ENCODE peak calls at places on chromosomes 2 and 18, in five cellular contexts. D is GM13977; U is keratinocyte; F is psoas muscle; N is CD8-positive, alpha-beta T cell. P is an unnamed sample.

GRCh38 chr2:191661099-191661681 is 16.7 kb upstream of the NABP1 start:
- DNase-seq in D (no peak), U (no peak), F (no peak), N (no peak), P (no peak)

GRCh38 chr2:190106783-190107182 is 44.3 kb upstream of the MSTN start:
- DNase-seq in D (no peak), U (no peak), F (no peak), N (no peak), P (no peak)

GRCh38 chr2:223324402-223324801 is 272.4 kb downstream of the KCNE4 start:
- DNase-seq in D (no peak), U (no peak), F (no peak), N (no peak), P (no peak)

GRCh38 chr18:45384137-45384998 is 230.9 kb upstream of the SLC14A2 start:
- DNase-seq in D (peak), U (no peak), F (peak), N (peak), P (peak)

GRCh38 chr2:157312866-157313486 is 12.6 kb downstream of the ERMN start:
- DNase-seq in D (no peak), U (no peak), F (no peak), N (no peak), P (no peak)

GRCh38 chr2:173191601-173192000 is 116.0 kb downstream of the MAP3K20 start:
- DNase-seq in D (no peak), U (peak), F (no peak), N (no peak), P (no peak)

GRCh38 chr2:121018136-121019057 is 266.6 kb downstream of the TFCP2L1 start:
- DNase-seq in D (no peak), U (no peak), F (no peak), N (no peak), P (no peak)

GRCh38 chr2:108806362-108806761 is 19.8 kb downstream of the CCDC138 start:
- DNase-seq in D (no peak), U (no peak), F (no peak), N (no peak), P (no peak)

GRCh38 chr18:708096-708495 is 4.3 kb downstream of the ENOSF1 start:
- DNase-seq in D (no peak), U (no peak), F (no peak), N (no peak), P (no peak)

GRCh38 chr2:110101280-110101844 is 14.3 kb downstream of the MALL start:
- DNase-seq in D (no peak), U (peak), F (peak), N (no peak), P (no peak)

GRCh38 chr2:233061591-233062446 is 1.7 kb downstream of the INPP5D start:
- DNase-seq in D (peak), U (no peak), F (peak), N (peak), P (peak)

GRCh38 chr2:111692311-111692710 is 191.7 kb downstream of the ANAPC1 start:
- DNase-seq in D (no peak), U (no peak), F (no peak), N (no peak), P (no peak)
- TF ChIP-seq CTCF in D (no peak), U (no peak), F (no peak), N (no peak), P (no peak)

DNA sequence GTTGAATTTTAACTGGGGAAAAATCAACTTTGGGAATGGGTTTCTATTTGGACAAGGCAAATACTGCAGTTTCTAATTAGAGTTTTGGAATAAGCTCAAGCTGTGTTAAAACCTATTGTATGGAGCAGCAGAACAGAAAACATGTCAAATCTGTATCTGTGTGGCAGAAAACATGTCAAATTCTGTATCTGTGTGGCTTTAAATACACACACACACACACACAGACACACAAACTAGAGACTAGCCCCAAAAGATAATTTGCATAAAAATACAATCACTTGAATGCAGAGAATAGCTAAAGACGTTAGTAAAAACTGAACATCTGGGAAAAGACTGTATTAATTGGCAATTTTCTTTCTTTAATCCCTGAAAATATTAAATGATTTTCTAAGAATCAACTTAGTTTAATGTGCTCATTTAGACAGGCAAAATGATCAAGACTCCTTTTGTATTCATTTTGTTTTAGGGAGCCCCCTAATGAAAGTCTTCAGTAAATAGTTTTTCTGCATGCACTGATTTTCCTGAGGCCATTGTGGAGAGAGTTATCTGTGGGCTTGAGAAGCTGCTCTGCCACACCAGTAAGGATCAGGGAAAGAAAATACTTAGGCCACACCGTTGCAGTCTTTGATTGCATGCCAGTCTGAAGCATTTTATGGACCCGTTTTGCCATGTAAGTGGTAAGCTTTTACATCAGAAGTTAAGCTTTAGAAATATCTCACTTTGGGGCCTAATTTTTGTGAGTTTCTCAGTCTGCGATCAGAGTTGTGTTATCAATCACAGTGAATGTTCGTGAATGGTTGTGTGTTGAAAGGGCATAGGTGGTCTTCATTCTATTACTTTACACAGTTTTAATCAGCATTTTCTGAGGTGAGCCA is 2.2 kb downstream of the SPATS2L start:
- DNase-seq in D (no peak), U (no peak), F (no peak), N (no peak), P (no peak)
- TF ChIP-seq CTCF in D (no peak), U (no peak), F (no peak), N (no peak), P (no peak)

GRCh38 chr18:26655614-26656400 is 107.5 kb upstream of the KCTD1 start:
- DNase-seq in D (no peak), U (no peak), F (peak), N (no peak), P (no peak)
- TF ChIP-seq CTCF in D (no peak), U (no peak), F (no peak), N (no peak), P (no peak)

GRCh38 chr18:65206551-65207260 is 544.1 kb upstream of the CDH7 start:
- DNase-seq in D (no peak), U (no peak), F (no peak), N (no peak), P (no peak)
- TF ChIP-seq CTCF in D (peak), U (no peak), F (no peak), N (no peak), P (no peak)

GRCh38 chr2:96864343-96865091 is 5.4 kb downstream of the SEMA4C start:
- DNase-seq in D (no peak), U (no peak), F (peak), N (no peak), P (no peak)
- TF ChIP-seq CTCF in D (no peak), U (no peak), F (no peak), N (no peak), P (no peak)

DNA sequence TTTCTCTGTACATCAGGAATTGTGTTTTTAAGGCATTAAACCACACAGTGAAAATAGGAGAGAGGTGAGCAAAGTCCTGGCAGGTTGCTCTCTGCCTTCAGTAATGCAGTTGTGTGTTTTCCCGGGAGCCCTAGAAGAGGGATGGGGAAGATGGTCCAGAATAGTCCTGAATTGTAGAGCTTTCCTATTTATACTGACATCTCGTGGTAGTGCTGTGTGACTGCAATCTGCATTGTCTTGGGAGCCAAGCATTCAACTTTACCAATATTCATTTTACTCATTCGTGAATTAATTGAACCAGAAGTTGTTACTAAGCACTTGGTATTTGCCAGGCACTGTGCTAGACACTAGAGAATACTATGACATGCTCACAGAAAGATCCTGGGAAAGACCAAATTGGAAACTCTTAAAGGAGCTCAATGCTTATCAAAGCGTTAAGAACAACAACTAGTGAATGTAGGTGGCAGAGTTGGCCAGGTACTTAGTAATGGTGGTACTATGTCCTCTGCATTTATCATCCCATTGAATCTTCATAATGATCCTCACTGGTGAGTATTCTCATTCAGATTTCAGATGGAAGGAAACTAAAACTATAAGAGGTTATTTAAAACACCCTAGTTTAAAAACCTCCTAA is 214.6 kb downstream of the TRIB2 start:
- DNase-seq in D (peak), U (no peak), F (no peak), N (peak), P (peak)
- TF ChIP-seq CTCF in D (peak), U (peak), F (peak), N (peak), P (peak)

GRCh38 chr2:105243961-105244360 is 2.4 kb downstream of the GPR45 start:
- DNase-seq in D (no peak), U (no peak), F (no peak), N (no peak), P (no peak)
- TF ChIP-seq CTCF in D (peak), U (no peak), F (no peak), N (no peak), P (no peak)

GRCh38 chr2:160353166-160353565 is 140.4 kb downstream of the RBMS1 start:
- DNase-seq in D (no peak), U (no peak), F (no peak), N (peak), P (peak)
- TF ChIP-seq CTCF in D (peak), U (peak), F (no peak), N (peak), P (peak)

DNA sequence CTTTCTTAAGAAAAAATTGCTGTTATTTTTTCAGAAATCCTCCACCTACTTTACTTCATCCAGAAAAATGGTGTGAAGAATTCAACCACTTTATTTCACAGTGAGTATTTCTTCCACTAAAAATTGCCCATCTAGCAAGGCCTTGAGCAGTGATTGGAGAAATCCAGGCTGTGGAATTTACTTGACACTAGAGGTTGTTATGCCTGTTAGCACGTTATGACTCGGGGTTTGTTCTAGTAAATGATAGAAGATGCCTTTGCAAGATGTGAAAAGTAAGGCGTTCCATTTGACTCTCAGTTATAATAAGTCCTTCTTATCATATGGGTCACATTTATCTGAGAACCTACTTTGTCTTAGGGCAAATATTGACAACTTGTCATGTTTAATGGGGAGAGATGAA is 157.4 kb downstream of the MYO3B start:
- DNase-seq in D (no peak), U (no peak), F (no peak), N (no peak), P (no peak)
- TF ChIP-seq CTCF in D (no peak), U (no peak), F (no peak), N (no peak), P (no peak)

GRCh38 chr18:9832871-9833270 is 52.9 kb upstream of the TXNDC2 start:
- DNase-seq in D (no peak), U (no peak), F (no peak), N (no peak), P (no peak)

GRCh38 chr18:9838144-9838877 is 47.5 kb upstream of the TXNDC2 start:
- DNase-seq in D (no peak), U (no peak), F (no peak), N (no peak), P (no peak)

GRCh38 chr18:9834551-9834950 is 51.2 kb upstream of the TXNDC2 start:
- DNase-seq in D (no peak), U (no peak), F (no peak), N (no peak), P (no peak)

GRCh38 chr18:9835112-9835755 is 50.5 kb upstream of the TXNDC2 start:
- DNase-seq in D (no peak), U (no peak), F (no peak), N (no peak), P (no peak)

DNA sequence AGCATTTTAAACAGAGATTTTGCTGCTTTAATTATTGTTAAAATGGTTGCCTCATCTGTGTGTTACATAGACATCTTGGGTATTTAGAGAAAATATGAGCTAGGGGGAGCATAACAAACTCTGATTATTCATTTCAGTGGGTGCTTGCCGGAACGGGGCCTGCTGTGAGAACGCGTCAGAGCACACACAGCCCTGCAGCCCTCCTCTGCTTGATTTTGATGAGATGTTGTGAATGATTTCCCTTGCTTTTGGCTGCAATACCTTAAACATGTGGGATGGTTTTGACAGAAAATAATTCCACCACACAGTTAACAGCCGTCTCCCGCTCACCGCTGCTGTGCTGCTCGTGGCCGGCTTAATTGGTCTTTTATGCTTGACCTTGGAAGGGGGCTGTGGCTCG is 50.0 kb upstream of the TXNDC2 start:
- DNase-seq in D (no peak), U (no peak), F (no peak), N (no peak), P (no peak)
- TF ChIP-seq CTCF in D (no peak), U (no peak), F (no peak), N (no peak), P (no peak)